ENCODE peak calls at places on chromosomes 11 and 22, in six cellular contexts. S is SIG-M5, L is HCEC 1CT, H is hippocampal formation, F is HFFc6, Q is AG08396. X is an unnamed sample.
A peak's percentile ranks its signal among the peaks of the same experiment; 100 is the strongest.

GRCh38 chr22:42400811-42401547 is 31.2 kb downstream of the NFAM1 start:
- DNase-seq in S (no peak), L (no peak), H (no peak), F (no peak), Q (no peak), X (no peak)

GRCh38 chr11:61728940-61729219 is 23.6 kb upstream of the MYRF start:
- DNase-seq in S (no peak), L (peak; percentile 42), H (no peak), F (peak; percentile 21), Q (peak; percentile 85), X (peak; percentile 50)

GRCh38 chr11:107359701-107360100 is 97.9 kb downstream of the CWF19L2 start:
- DNase-seq in S (no peak), L (no peak), H (no peak), F (peak; percentile 12), Q (no peak), X (peak; percentile 14)

GRCh38 chr11:43987384-43988039 is 45.1 kb downstream of the C11orf96 start:
- DNase-seq in S (no peak), L (peak; percentile 70), H (no peak), F (peak; percentile 33), Q (peak; percentile 60), X (peak; percentile 80)

GRCh38 chr22:46067159-46068111 is 82.9 kb upstream of the PPARA start:
- DNase-seq in S (no peak), L (no peak), H (peak; percentile 61), F (no peak), Q (no peak), X (no peak)

GRCh38 chr11:9802291-9802861 is 138.5 kb downstream of the SWAP70 start:
- DNase-seq in S (no peak), L (peak; percentile 86), H (no peak), F (peak; percentile 90), Q (peak; percentile 43), X (peak; percentile 91)

GRCh38 chr11:44178381-44178780 is 82.9 kb downstream of the EXT2 start:
- DNase-seq in S (no peak), L (peak; percentile 15), H (no peak), F (peak; percentile 71), Q (peak; percentile 16), X (peak; percentile 61)

GRCh38 chr22:44154431-44154942 is 26.2 kb upstream of the PARVG start:
- DNase-seq in S (no peak), L (no peak), H (no peak), F (no peak), Q (no peak), X (peak; percentile 66)

GRCh38 chr11:95035316-95035715 is 10.3 kb downstream of the KDM4E start:
- DNase-seq in S (no peak), L (no peak), H (no peak), F (no peak), Q (no peak), X (no peak)

GRCh38 chr11:125085301-125086081 is 22.4 kb downstream of the SLC37A2 start:
- DNase-seq in S (no peak), L (no peak), H (no peak), F (no peak), Q (no peak), X (no peak)

GRCh38 chr22:23178512-23179254 is 1.6 kb upstream of the BCR start:
- DNase-seq in S (no peak), L (peak; percentile 30), H (peak; percentile 74), F (no peak), Q (peak; percentile 87), X (peak; percentile 38)

GRCh38 chr11:66015094-66015881 is 3.5 kb downstream of the CST6 start:
- DNase-seq in S (no peak), L (no peak), H (no peak), F (peak; percentile 39), Q (no peak), X (no peak)

GRCh38 chr11:1077033-1077416 is 2.4 kb downstream of the MUC2 start:
- DNase-seq in S (no peak), L (no peak), H (no peak), F (no peak), Q (no peak), X (no peak)

GRCh38 chr22:39290248-39290720 is 29.1 kb downstream of the RPL3 start:
- DNase-seq in S (no peak), L (no peak), H (no peak), F (no peak), Q (no peak), X (no peak)

GRCh38 chr11:130806746-130807145 is 109.5 kb downstream of the SNX19 start:
- DNase-seq in S (no peak), L (no peak), H (no peak), F (no peak), Q (no peak), X (no peak)

GRCh38 chr22:19871023-19871844 is 16.6 kb upstream of the GNB1L start:
- DNase-seq in S (no peak), L (no peak), H (no peak), F (no peak), Q (no peak), X (no peak)

X was measured in IMR-90.